ENCODE peak calls at places on chromosomes 5 and 9, in four cellular contexts. G, J, C and X are unnamed samples.
A peak's percentile ranks its signal among the peaks of the same experiment; 100 is the strongest.

GRCh38 chr5:77133061-77133758 is 46.1 kb upstream of the ZBED3 start:
- DNase-seq in G (no peak), C (peak; percentile 55), J (no peak), X (no peak)

GRCh38 chr5:64506567-64507321 is 929 bp downstream of the RGS7BP start:
- DNase-seq in C (peak; percentile 38), G (peak; percentile 63), J (no peak), X (no peak)

GRCh38 chr5:85293139-85293785 is 908.6 kb upstream of the EDIL3 start:
- DNase-seq in C (no peak), G (no peak), J (no peak), X (no peak)

GRCh38 chr5:138245717-138246116 is 28.7 kb downstream of the GFRA3 start:
- DNase-seq in J (no peak), G (peak; percentile 62), C (no peak), X (no peak)

GRCh38 chr5:77628840-77629552 is 9.5 kb downstream of the OTP start:
- DNase-seq in G (no peak), C (no peak), J (no peak), X (no peak)

GRCh38 chr9:113523421-113524141 is 60.1 kb downstream of the RGS3 start:
- DNase-seq in C (peak; percentile 55), G (no peak), J (peak; percentile 49), X (peak; percentile 40)

GRCh38 chr5:38299585-38299984 is 41.2 kb downstream of the EGFLAM start:
- DNase-seq in C (no peak), G (no peak), J (no peak), X (no peak)

GRCh38 chr9:131304676-131305366 is 15.3 kb downstream of the PLPP7 start:
- DNase-seq in J (no peak), G (no peak), C (no peak), X (no peak)

GRCh38 chr5:87541033-87541432 is 128.3 kb upstream of the CCNH start:
- DNase-seq in C (peak; percentile 73), G (peak; percentile 33), J (peak; percentile 8), X (peak; percentile 16)

GRCh38 chr5:80318212-80318611 is 1.6 kb upstream of the SPZ1 start:
- DNase-seq in C (peak; percentile 55), G (no peak), J (no peak), X (no peak)

GRCh38 chr5:118196229-118196628 is 792.1 kb downstream of the DTWD2 start:
- DNase-seq in J (no peak), G (no peak), C (no peak), X (no peak)

GRCh38 chr9:130884542-130885421 is 11.8 kb downstream of the QRFP start:
- DNase-seq in C (no peak), J (no peak), G (no peak), X (no peak)

GRCh38 chr5:153402550-153402949 is 87.9 kb upstream of the GRIA1 start:
- DNase-seq in J (no peak), C (no peak), G (no peak), X (no peak)

GRCh38 chr5:144004146-144004545 is 166.3 kb downstream of the YIPF5 start:
- DNase-seq in C (no peak), J (no peak), G (no peak), X (no peak)

GRCh38 chr5:61702784-61703183 is 370.7 kb downstream of the ZSWIM6 start:
- DNase-seq in G (no peak), J (no peak), C (no peak), X (no peak)

GRCh38 chr9:16871358-16872151 is 1.1 kb upstream of the BNC2 start:
- DNase-seq in J (peak; percentile 93), G (peak; percentile 47), C (peak; percentile 78), X (peak; percentile 20)

GRCh38 chr5:80720181-80720580 is 65.4 kb upstream of the DHFR start:
- DNase-seq in G (no peak), J (no peak), C (no peak), X (no peak)

GRCh38 chr9:31272456-31273295 is 1111.8 kb upstream of the ACO1 start:
- DNase-seq in C (no peak), J (no peak), G (no peak), X (no peak)

GRCh38 chr5:61246768-61247307 is 84.6 kb upstream of the SMIM15 start:
- DNase-seq in C (no peak), G (no peak), J (no peak), X (no peak)

GRCh38 chr9:98375138-98375726 is 119.8 kb upstream of the TBC1D2 start:
- DNase-seq in G (no peak), C (no peak), J (peak; percentile 21), X (no peak)

GRCh38 chr9:8365029-8365428 is 565.5 kb upstream of the DMAC1 start:
- DNase-seq in G (no peak), C (no peak), J (peak; percentile 33), X (peak; percentile 34)

GRCh38 chr5:178793156-178793555 is 62.7 kb upstream of the ZNF354A start:
- DNase-seq in G (peak; percentile 90), C (no peak), J (peak; percentile 57), X (no peak)

GRCh38 chr5:127586371-127586770 is 62.5 kb upstream of the CTXN3 start:
- DNase-seq in G (no peak), C (no peak), J (no peak), X (no peak)

GRCh38 chr5:115398726-115399125 is 102.3 kb upstream of the CCDC112 start:
- DNase-seq in G (no peak), J (no peak), C (no peak), X (no peak)

GRCh38 chr9:124312290-124313265 is 54.8 kb downstream of the NEK6 start:
- DNase-seq in G (no peak), C (no peak), J (no peak), X (no peak)

GRCh38 chr9:94801685-94802084 is 75.2 kb downstream of the AOPEP start:
- DNase-seq in G (no peak), J (no peak), C (no peak), X (no peak)

GRCh38 chr5:107413754-107414153 is 257.0 kb downstream of the EFNA5 start:
- DNase-seq in G (no peak), C (no peak), J (no peak), X (no peak)

GRCh38 chr9:134088064-134088725 is 20.4 kb upstream of the BRD3 start:
- DNase-seq in G (no peak), J (no peak), C (no peak), X (no peak)

GRCh38 chr9:98869866-98870265 is 62.4 kb downstream of the GALNT12 start:
- DNase-seq in G (no peak), C (no peak), J (no peak), X (no peak)

GRCh38 chr5:173883347-173883924 is 4.7 kb upstream of the CPEB4 start:
- DNase-seq in G (no peak), J (no peak), C (no peak), X (no peak)

GRCh38 chr9:134320195-134320885 is 5.9 kb upstream of the RXRA start:
- DNase-seq in G (no peak), C (peak; percentile 59), J (no peak), X (no peak)

GRCh38 chr5:57209316-57210040 is 35.6 kb downstream of the GPBP1 start:
- DNase-seq in C (no peak), J (peak; percentile 54), G (no peak), X (no peak)

GRCh38 chr5:10666531-10667305 is 94.3 kb downstream of the DAP start:
- DNase-seq in J (no peak), G (no peak), C (no peak), X (no peak)

GRCh38 chr5:63555874-63556273 is 406.4 kb downstream of the HTR1A start:
- DNase-seq in G (no peak), J (no peak), C (no peak), X (no peak)